ENCODE peak calls at places on chromosomes 11 and 22, in ten cellular contexts. K, O, M, V, R, A, T, J, G and S are unnamed samples.

GRCh38 chr11:64531906-64532312 is 59.1 kb upstream of the SLC22A12 start:
- DNase-seq in K (no peak), R (peak), A (no peak), V (no peak), G (no peak), O (no peak), T (no peak), J (no peak), M (no peak), S (no peak)

GRCh38 chr11:126487711-126488110 is 132.2 kb downstream of the ST3GAL4 start:
- DNase-seq in J (no peak), R (no peak), K (no peak), O (no peak), G (no peak), V (no peak), T (no peak), M (no peak), A (peak), S (no peak)

GRCh38 chr11:18277560-18278271 is 11.7 kb downstream of the SAA1 start:
- DNase-seq in A (no peak), T (no peak), M (no peak), J (peak), G (no peak), R (no peak), K (no peak), V (no peak), O (no peak), S (no peak)

GRCh38 chr22:40498454-40499186 is 128.2 kb downstream of the SGSM3 start:
- DNase-seq in T (no peak), O (no peak), R (peak), K (peak), J (no peak), G (no peak), V (peak), M (peak), A (no peak), S (peak)

GRCh38 chr22:42814215-42814614 is 42.9 kb downstream of the ARFGAP3 start:
- DNase-seq in O (no peak), A (no peak), K (no peak), M (peak), V (no peak), J (no peak), T (no peak), G (no peak), R (no peak), S (no peak)

GRCh38 chr22:25772288-25772687 is 30.3 kb downstream of the MYO18B start:
- DNase-seq in V (no peak), J (no peak), M (no peak), T (no peak), K (no peak), A (peak), R (no peak), G (no peak), O (no peak), S (no peak)

GRCh38 chr22:50242406-50242949 is 2.3 kb downstream of the TUBGCP6 start:
- DNase-seq in J (no peak), A (no peak), M (peak), G (no peak), R (no peak), O (no peak), V (no peak), K (no peak), T (no peak), S (no peak)

GRCh38 chr11:38543311-38543710 is 1945.3 kb upstream of the RAG2 start:
- DNase-seq in T (no peak), R (peak), J (no peak), V (no peak), M (peak), K (peak), A (no peak), G (no peak), O (no peak), S (no peak)

GRCh38 chr11:131693756-131694155 is 323.3 kb downstream of the NTM start:
- DNase-seq in A (no peak), R (no peak), T (peak), O (no peak), J (no peak), G (no peak), V (no peak), K (no peak), M (no peak), S (no peak)

GRCh38 chr22:30879398-30879797 is 89.2 kb downstream of the MORC2 start:
- DNase-seq in J (no peak), R (no peak), A (no peak), M (no peak), G (no peak), T (no peak), K (no peak), V (peak), O (no peak), S (no peak)

GRCh38 chr22:46011627-46012181 is 34.7 kb upstream of the WNT7B start:
- DNase-seq in M (no peak), G (no peak), R (peak), O (peak), J (no peak), A (peak), V (no peak), T (no peak), K (no peak), S (no peak)

GRCh38 chr11:12171921-12172320 is 61.5 kb downstream of the MICAL2 start:
- DNase-seq in R (no peak), V (no peak), K (no peak), O (no peak), G (no peak), T (no peak), J (no peak), A (no peak), M (no peak), S (no peak)

GRCh38 chr11:77203901-77204755 is 76.1 kb downstream of the MYO7A start:
- DNase-seq in G (no peak), J (peak), A (no peak), R (no peak), K (no peak), V (no peak), M (no peak), O (peak), T (no peak), S (no peak)

GRCh38 chr11:132779487-132779886 is 752.8 kb downstream of the OPCML start:
- DNase-seq in R (peak), M (no peak), J (no peak), A (no peak), G (no peak), V (no peak), O (no peak), T (no peak), K (no peak), S (no peak)

GRCh38 chr22:50473855-50474671 is 772 bp downstream of the SBF1 start:
- DNase-seq in O (no peak), M (peak), R (peak), J (peak), K (peak), G (no peak), V (no peak), T (no peak), A (no peak), S (no peak)

GRCh38 chr22:29023172-29023796 is 38.3 kb downstream of the C22orf31 start:
- DNase-seq in O (no peak), A (no peak), M (no peak), T (no peak), J (no peak), G (no peak), V (no peak), R (no peak), K (no peak), S (no peak)

GRCh38 chr22:43263645-43264514 is 76.9 kb upstream of the TTLL12 start:
- DNase-seq in M (peak), V (peak), K (peak), O (peak), G (peak), T (no peak), A (peak), R (peak), J (peak), S (no peak)

GRCh38 chr11:70569996-70570692 is 171.8 kb downstream of the CTTN start:
- DNase-seq in M (no peak), T (no peak), R (no peak), G (no peak), O (no peak), J (no peak), V (peak), K (no peak), A (peak), S (no peak)

GRCh38 chr11:70568504-70569172 is 170.3 kb downstream of the CTTN start:
- DNase-seq in R (peak), J (peak), A (peak), G (peak), O (peak), V (peak), M (peak), K (no peak), T (no peak), S (no peak)

GRCh38 chr11:70566768-70567530 is 168.6 kb downstream of the CTTN start:
- DNase-seq in T (no peak), K (no peak), A (peak), V (no peak), M (no peak), J (no peak), R (no peak), O (no peak), G (no peak), S (no peak)

GRCh38 chr11:70569173-70569890 is 171.0 kb downstream of the CTTN start:
- DNase-seq in K (no peak), O (no peak), G (no peak), R (no peak), V (peak), J (peak), T (no peak), M (no peak), A (peak), S (no peak)

DNA sequence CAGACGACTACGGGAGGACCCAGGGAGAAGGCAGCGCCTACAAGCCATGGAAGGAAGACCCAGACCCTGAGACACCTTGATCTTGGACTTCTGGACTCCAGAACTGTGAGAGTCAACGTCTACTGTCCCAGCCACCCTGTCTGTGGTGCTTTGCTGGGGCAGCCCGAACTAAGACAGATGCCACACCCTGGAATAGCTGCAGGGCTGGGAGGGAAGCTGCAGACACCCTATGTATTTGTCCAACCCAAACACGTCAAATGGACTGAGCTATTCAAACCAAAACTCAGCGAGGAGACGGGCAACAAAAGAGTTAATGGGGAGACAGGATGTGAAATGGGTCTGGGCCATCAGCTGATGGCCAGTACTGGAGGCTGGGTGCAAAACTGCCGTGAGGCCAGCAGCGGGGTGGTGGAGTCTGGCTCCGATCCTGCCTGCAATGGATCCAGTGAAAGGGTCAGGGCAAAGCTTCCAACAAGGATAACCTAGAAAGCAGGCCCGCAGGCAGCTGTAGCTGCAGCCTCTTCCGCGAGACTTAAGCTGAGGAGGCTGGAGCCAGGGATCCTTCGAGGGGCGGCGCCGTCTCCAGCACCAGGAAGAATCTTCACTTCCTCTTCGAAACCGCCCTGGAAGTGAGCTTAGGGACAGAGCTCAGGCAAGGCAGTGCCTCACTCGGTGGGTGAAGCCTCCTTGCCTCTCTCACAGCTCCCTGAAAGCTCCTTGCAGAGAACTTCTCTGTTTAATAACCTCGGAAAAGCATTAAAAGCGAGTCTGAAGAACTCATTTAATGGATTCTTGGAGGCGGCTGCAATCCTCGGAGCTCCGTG is 169.6 kb downstream of the CTTN start:
- DNase-seq in T (no peak), O (peak), G (peak), K (no peak), M (peak), V (peak), R (peak), A (peak), J (peak), S (no peak)
- H3K4me3 ChIP-seq in T (peak), O (peak), G (no peak), K (peak), M (peak), V (no peak), R (peak), A (peak), J (peak), S (no peak)

GRCh38 chr11:66002648-66003225 is 434 bp downstream of the BANF1 start:
- DNase-seq in R (peak), V (no peak), M (peak), K (no peak), T (no peak), O (peak), J (peak), G (peak), A (peak), S (no peak)
- TF ChIP-seq CTCF in R (no peak), V (peak), M (no peak), K (peak), T (no peak), O (no peak), J (no peak), G (no peak), A (no peak), S (peak)

GRCh38 chr22:17403906-17404305 is 34.6 kb downstream of the CECR2 start:
- DNase-seq in M (no peak), K (no peak), V (no peak), A (peak), T (no peak), O (no peak), R (no peak), G (peak), J (no peak), S (peak)

GRCh38 chr22:17410576-17410975 is 41.3 kb downstream of the CECR2 start:
- DNase-seq in J (no peak), V (no peak), M (peak), O (no peak), K (no peak), A (no peak), G (no peak), T (no peak), R (no peak), S (no peak)

GRCh38 chr22:17411213-17411612 is 42.0 kb downstream of the CECR2 start:
- DNase-seq in A (no peak), V (no peak), K (no peak), M (peak), J (no peak), O (peak), R (no peak), G (peak), T (no peak), S (no peak)

GRCh38 chr22:17412232-17412631 is 43.0 kb downstream of the CECR2 start:
- DNase-seq in G (no peak), V (no peak), R (no peak), A (no peak), J (no peak), K (no peak), O (no peak), T (no peak), M (no peak), S (no peak)

DNA sequence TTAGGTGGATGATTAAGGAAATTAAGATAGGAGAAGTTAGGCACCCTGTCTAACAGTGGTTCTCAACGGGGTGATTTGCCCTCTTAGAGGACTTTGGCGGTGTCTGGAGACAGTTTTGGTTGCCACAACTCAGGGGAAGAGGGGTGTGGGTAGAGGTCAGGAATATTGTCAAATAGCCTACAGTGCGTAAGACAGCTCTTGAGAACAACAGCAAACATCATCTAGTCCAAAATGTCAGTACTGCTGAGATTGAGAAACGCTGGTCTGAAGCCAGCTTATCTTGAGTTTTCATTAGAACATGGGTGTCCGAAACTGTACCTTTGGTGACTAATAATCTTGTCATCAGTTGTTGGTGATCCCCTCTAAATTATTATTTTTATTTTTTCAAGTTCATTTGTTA is 38.4 kb downstream of the CECR2 start:
- DNase-seq in G (no peak), V (no peak), R (no peak), M (no peak), A (no peak), T (no peak), J (no peak), K (no peak), O (no peak), S (no peak)
- H3K4me3 ChIP-seq in G (no peak), V (no peak), R (no peak), M (no peak), A (no peak), T (no peak), J (no peak), K (no peak), O (no peak), S (no peak)

GRCh38 chr11:72787262-72788104 is 6.4 kb downstream of the STARD10 start:
- DNase-seq in A (no peak), K (no peak), T (no peak), O (no peak), V (no peak), R (no peak), J (no peak), M (no peak), G (no peak), S (no peak)
- TF ChIP-seq CTCF in A (no peak), K (peak), T (no peak), O (no peak), V (no peak), R (no peak), J (no peak), M (peak), G (no peak), S (no peak)

GRCh38 chr11:45913514-45913913 is 4.2 kb downstream of the PEX16 start:
- DNase-seq in K (no peak), J (no peak), R (no peak), V (no peak), O (no peak), G (no peak), A (no peak), M (no peak), T (no peak), S (no peak)

GRCh38 chr11:45907911-45908370 is 870 bp upstream of the FREY1 start:
- DNase-seq in M (no peak), J (no peak), G (no peak), R (peak), T (no peak), V (no peak), A (no peak), O (peak), K (no peak), S (no peak)

GRCh38 chr11:45906965-45907591 is at the start of gene FREY1:
- DNase-seq in J (no peak), T (no peak), O (no peak), R (peak), K (no peak), M (no peak), A (no peak), G (no peak), V (no peak), S (no peak)

GRCh38 chr11:45906096-45906682 is 882 bp downstream of the FREY1 start:
- DNase-seq in G (no peak), T (no peak), A (no peak), M (no peak), O (no peak), V (no peak), J (no peak), R (no peak), K (no peak), S (no peak)

GRCh38 chr11:45909594-45910475 is 2.8 kb upstream of the FREY1 start:
- DNase-seq in T (no peak), M (no peak), A (no peak), V (no peak), G (no peak), R (no peak), O (no peak), K (no peak), J (no peak), S (no peak)
- H3K4me3 ChIP-seq in T (no peak), M (no peak), A (no peak), V (no peak), G (no peak), R (no peak), O (no peak), K (no peak), J (no peak), S (no peak)

DNA sequence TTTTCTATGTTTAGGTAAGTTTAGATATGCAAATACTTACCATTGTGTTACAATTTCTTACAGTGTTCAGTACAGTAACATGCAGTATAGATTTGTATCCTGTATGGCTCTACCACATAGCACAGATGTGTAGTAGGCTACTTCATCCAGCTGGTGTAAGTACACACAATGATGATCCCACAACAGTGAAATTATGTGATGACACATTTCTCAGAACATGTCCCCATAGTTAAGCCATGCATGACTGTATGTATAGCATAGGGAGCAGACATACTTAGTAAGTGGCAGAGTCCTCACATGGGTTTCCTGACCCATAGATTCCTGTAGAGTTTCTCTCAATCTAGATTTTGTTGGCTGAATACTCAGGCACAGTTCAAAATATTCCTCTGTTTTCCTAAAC is 26.8 kb upstream of the BARX2 start:
- DNase-seq in V (no peak), R (no peak), M (no peak), K (no peak), T (no peak), O (no peak), J (no peak), G (no peak), A (no peak), S (no peak)
- TF ChIP-seq CTCF in V (no peak), R (no peak), M (no peak), K (no peak), T (no peak), O (no peak), J (no peak), G (no peak), A (no peak), S (no peak)

DNA sequence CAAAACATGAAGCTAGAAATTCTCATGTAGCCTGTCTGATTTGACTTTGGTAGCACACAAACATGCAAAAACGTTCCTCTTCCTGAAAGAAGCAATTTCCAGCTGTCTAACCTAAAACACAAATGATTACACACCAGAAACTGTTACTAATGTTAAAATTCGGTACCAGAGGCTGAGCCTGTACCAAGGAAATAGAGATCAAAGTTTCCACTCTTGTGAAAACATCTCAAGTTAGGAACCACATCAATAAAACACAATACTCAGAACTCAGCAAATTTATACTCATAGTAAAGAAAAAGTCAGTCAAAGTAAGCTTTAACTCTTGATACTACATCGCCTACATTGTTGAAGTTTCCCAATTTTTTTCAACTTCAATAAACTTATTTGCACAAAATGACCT is 107.8 kb downstream of the FCHSD2 start:
- DNase-seq in A (no peak), R (no peak), T (no peak), J (no peak), O (no peak), G (no peak), V (no peak), K (no peak), M (no peak), S (no peak)
- H3K4me3 ChIP-seq in A (no peak), R (no peak), T (no peak), J (no peak), O (no peak), G (no peak), V (no peak), K (no peak), M (no peak), S (no peak)